ENCODE peak calls at places on chromosome 17, in seven cellular contexts. J is neuronal stem cell, T is body of pancreas, A is osteoblast, E is choroid plexus epithelial cell, K is cardiac fibroblast, V is A549. F is an unnamed sample.

GRCh38 chr17:75591722-75592302 is 4.2 kb downstream of the MYO15B start:
- DNase-seq in A (peak), V (no peak), T (no peak), J (no peak), E (no peak), K (no peak), F (no peak)

GRCh38 chr17:2909164-2909852 is 113.1 kb downstream of the RAP1GAP2 start:
- DNase-seq in T (no peak), K (no peak), A (peak), V (no peak), J (no peak), E (no peak), F (no peak)

GRCh38 chr17:78000351-78000750 is 41.8 kb downstream of the TNRC6C start:
- DNase-seq in A (no peak), T (no peak), V (no peak), J (no peak), K (peak), E (peak), F (no peak)

GRCh38 chr17:35892091-35892637 is 12.0 kb upstream of the CCL5 start:
- DNase-seq in J (no peak), V (peak), K (peak), A (peak), E (peak), T (no peak), F (no peak)

GRCh38 chr17:53627511-53627910 is 195.2 kb upstream of the KIF2B start:
- DNase-seq in E (peak), J (no peak), K (peak), T (no peak), V (peak), A (no peak), F (no peak)

GRCh38 chr17:58416396-58416795 is 938 bp downstream of the RNF43 start:
- DNase-seq in E (no peak), K (no peak), A (no peak), V (no peak), T (no peak), J (no peak), F (no peak)

GRCh38 chr17:42675984-42676423 is 790 bp downstream of the PLEKHH3 start:
- DNase-seq in J (no peak), A (peak), K (peak), T (peak), E (peak), V (peak), F (no peak)

GRCh38 chr17:29835438-29836351 is 94.3 kb downstream of the SSH2 start:
- DNase-seq in T (no peak), V (peak), E (peak), K (peak), J (no peak), A (peak), F (no peak)

DNA sequence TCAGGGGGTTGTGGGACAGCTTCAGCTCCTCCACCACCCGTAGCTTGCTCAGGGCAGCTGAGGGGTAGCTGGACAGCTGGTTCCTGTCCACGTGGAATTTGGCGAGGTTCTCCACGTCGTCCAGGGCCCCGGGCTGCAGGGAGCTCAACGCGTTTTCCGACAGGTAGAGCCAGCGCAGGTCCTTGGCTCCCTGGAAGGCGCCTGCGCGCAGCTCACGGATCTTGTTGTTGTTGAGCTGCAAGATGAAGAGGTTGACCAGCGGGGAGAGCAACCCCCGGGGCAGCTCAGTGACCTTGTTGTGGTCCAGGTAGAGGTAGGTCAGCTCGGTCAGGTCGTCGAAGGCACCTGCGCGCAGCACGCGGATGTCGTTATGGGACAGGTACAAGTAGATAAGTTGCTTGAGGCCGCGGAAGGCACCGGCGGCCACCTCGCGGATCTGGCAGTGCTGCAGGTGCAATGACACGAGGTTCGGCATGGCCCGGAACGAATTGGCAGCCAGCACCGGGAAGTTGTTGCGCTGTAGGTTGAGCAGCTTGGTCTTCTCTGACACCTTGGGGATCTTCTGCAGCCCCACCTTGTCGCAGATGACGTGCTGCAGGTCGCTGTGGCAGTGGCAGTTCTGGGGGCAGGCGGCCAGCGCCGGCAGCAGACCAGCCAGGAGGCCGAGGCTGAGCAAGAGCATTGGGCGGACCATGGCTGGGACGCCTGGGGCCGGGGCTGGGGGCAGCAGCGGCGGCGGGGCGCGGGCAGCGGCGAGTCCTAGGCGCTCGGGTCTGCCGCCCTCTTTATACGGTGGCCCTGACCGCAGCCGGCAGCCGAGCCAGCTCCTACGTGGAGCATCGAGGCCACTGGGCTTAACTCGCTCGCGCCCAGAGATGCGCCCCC is at the start of gene CHAD:
- DNase-seq in T (no peak), V (no peak), E (no peak), J (peak), K (no peak), A (peak), F (no peak)
- H3K4me3 ChIP-seq in T (no peak), V (no peak), E (peak), J (peak), K (no peak), A (peak), F (peak)

GRCh38 chr17:1909985-1910384 is 80.2 kb downstream of the RPA1 start:
- DNase-seq in J (no peak), E (no peak), T (no peak), A (no peak), V (no peak), K (no peak), F (no peak)

GRCh38 chr17:1906622-1907021 is 76.8 kb downstream of the RPA1 start:
- DNase-seq in K (no peak), A (peak), T (no peak), E (peak), V (no peak), J (peak), F (no peak)

GRCh38 chr17:1907818-1908698 is 78.3 kb downstream of the RPA1 start:
- DNase-seq in T (peak), A (peak), J (peak), K (peak), V (no peak), E (peak), F (no peak)

GRCh38 chr17:1907216-1907631 is 77.4 kb downstream of the RPA1 start:
- DNase-seq in V (no peak), A (peak), K (no peak), J (no peak), E (no peak), T (peak), F (no peak)

GRCh38 chr17:1908699-1909309 is 79.0 kb downstream of the RPA1 start:
- DNase-seq in T (peak), K (peak), A (peak), E (peak), J (peak), V (peak), F (peak)
- H3K4me3 ChIP-seq in T (no peak), K (peak), A (peak), E (peak), J (peak), V (no peak), F (peak)

DNA sequence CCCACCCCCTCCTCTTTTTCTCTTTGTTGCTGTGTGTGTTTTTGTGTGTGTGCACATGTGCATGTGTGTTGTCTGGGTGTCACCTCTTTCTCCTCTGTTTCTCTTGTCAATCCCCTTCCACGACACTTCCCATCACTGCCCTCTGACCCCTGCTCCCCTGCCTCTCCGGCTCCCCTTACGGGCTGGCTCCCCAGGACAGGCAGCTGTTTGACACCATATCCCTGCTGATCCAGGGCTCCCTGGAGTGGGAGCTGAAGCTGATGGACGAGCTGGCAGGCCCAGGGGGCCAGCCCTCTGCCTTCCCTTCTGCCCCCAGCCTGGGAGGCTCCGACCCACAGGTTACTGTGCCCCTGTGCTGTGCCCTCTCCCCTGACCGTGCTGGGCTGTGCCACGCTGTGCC is 15.2 kb upstream of the ABCC3 start:
- DNase-seq in V (no peak), T (no peak), E (no peak), K (no peak), J (no peak), A (no peak), F (no peak)
- H3K4me3 ChIP-seq in V (no peak), T (no peak), E (no peak), K (no peak), J (no peak), A (no peak), F (no peak)

GRCh38 chr17:79851461-79851817 is 12.2 kb upstream of the CBX4 start:
- DNase-seq in E (no peak), K (no peak), V (peak), T (peak), J (no peak), A (no peak), F (no peak)

GRCh38 chr17:79855331-79856124 is 16.3 kb upstream of the CBX4 start:
- DNase-seq in E (no peak), K (no peak), J (no peak), T (no peak), A (peak), V (no peak), F (no peak)

GRCh38 chr17:79850571-79851460 is 11.6 kb upstream of the CBX4 start:
- DNase-seq in A (peak), J (no peak), V (peak), K (peak), E (peak), T (no peak), F (no peak)

GRCh38 chr17:79854080-79854861 is 15.0 kb upstream of the CBX4 start:
- DNase-seq in T (no peak), J (no peak), V (no peak), A (peak), K (no peak), E (no peak), F (no peak)

GRCh38 chr17:79852748-79853147 is 13.5 kb upstream of the CBX4 start:
- DNase-seq in E (peak), T (peak), J (no peak), A (peak), K (peak), V (peak), F (no peak)
- H3K4me3 ChIP-seq in E (peak), T (no peak), J (no peak), A (peak), K (no peak), V (no peak), F (peak)

GRCh38 chr17:31308935-31309334 is 4.9 kb downstream of the EVI2B start:
- DNase-seq in K (no peak), A (no peak), J (no peak), T (no peak), V (no peak), E (no peak), F (no peak)

GRCh38 chr17:31309525-31309924 is 4.3 kb downstream of the EVI2B start:
- DNase-seq in E (no peak), T (no peak), A (no peak), V (no peak), J (no peak), K (no peak), F (no peak)

GRCh38 chr17:31308372-31308905 is 5.4 kb downstream of the EVI2B start:
- DNase-seq in E (no peak), A (no peak), T (no peak), J (no peak), K (no peak), V (no peak), F (no peak)

GRCh38 chr17:31310260-31310659 is 3.6 kb downstream of the EVI2B start:
- DNase-seq in A (no peak), T (no peak), V (no peak), J (no peak), K (no peak), E (no peak), F (no peak)

DNA sequence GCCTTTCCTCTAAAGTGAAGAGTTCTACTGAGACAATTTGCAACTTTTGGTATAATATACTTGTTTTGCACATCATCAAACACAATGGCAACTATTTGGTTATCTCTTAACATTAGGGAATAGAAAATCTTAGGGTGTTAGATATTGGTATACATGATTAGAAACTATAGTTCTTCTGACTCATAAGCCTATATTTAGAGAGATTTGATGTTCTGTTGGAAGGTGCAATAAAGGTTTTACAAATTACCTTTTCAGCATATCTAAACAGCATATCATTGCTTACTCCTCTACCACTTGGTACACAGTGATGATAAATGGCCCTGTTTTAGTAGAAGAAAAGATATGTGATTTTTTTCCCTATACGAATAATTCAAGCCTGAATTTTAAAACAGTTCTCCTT is 6.2 kb downstream of the EVI2B start:
- DNase-seq in T (no peak), J (no peak), E (no peak), V (no peak), A (no peak), K (no peak), F (no peak)
- H3K4me3 ChIP-seq in T (no peak), J (no peak), E (no peak), V (no peak), A (no peak), K (no peak), F (no peak)

GRCh38 chr17:40192961-40193360 is 15.7 kb downstream of the RAPGEFL1 start:
- DNase-seq in T (no peak), E (no peak), J (no peak), V (no peak), K (no peak), A (peak), F (no peak)

GRCh38 chr17:40188694-40189093 is 11.4 kb downstream of the RAPGEFL1 start:
- DNase-seq in K (no peak), A (no peak), E (no peak), J (no peak), V (no peak), T (no peak), F (no peak)

GRCh38 chr17:40194821-40195220 is 17.6 kb downstream of the RAPGEFL1 start:
- DNase-seq in T (no peak), K (no peak), J (no peak), E (no peak), V (no peak), A (peak), F (no peak)

GRCh38 chr17:40190197-40191021 is 13.1 kb downstream of the RAPGEFL1 start:
- DNase-seq in T (no peak), V (peak), A (peak), E (no peak), K (no peak), J (no peak), F (no peak)

DNA sequence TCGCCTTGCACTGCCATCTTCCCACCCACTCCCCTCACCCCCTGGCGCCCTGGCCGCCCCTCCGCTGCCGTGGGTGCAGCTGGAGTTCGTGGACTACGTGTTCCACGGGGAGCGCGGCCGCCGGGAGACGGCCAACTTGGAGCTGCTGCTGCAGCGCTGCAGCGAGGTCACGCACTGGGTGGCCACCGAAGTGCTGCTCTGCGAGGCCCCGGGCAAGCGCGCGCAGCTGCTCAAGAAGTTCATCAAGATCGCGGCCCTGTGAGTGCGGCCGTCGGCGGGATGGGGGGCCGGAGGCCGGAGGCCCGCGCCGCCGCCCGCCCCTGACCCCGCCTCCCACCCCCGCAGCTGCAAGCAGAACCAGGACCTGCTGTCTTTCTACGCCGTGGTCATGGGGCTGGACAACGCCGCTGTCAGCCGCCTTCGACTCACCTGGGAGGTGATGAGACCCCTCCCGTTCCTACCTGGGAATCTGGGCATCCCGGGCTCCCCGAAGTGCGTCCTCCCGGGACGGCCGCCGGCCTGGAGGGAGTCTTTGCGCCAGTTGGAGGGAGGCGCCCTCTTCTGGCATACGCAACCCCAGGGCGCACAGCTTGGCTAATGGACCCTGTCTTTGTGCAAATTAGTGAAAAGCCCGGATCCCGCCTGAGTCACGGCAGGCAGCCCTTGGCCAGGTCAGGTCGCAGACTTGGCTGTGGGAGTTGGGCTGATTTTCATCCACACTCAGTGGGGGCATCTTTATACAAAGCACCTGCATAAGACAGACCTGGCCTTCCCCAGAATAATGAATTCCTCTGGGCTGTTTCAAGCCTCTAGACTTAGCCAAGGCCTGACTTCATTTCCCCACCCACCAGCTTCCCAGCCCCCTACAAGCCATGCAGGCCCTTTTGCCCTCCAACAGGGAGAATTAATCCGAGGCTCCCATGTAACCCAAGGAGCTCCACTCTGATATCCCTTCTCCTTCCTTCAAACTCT is 14.3 kb downstream of the RAPGEFL1 start:
- DNase-seq in V (peak), A (peak), T (peak), K (peak), E (peak), J (no peak), F (peak)
- H3K4me3 ChIP-seq in V (peak), A (peak), T (peak), K (peak), E (peak), J (peak), F (peak)

GRCh38 chr17:81166033-81166472 is at the start of gene AATK:
- DNase-seq in V (no peak), K (no peak), A (no peak), E (no peak), T (no peak), J (no peak), F (no peak)

GRCh38 chr17:81164464-81165245 is 652 bp upstream of the PVALEF start:
- DNase-seq in V (no peak), K (no peak), A (no peak), J (no peak), E (no peak), T (peak), F (no peak)

GRCh38 chr17:81163703-81164413 is 1.4 kb upstream of the PVALEF start:
- DNase-seq in J (no peak), K (no peak), T (peak), E (no peak), V (no peak), A (no peak), F (no peak)

GRCh38 chr17:81167194-81167524 is 1.1 kb upstream of the AATK start:
- DNase-seq in T (no peak), J (no peak), A (no peak), K (no peak), E (no peak), V (no peak), F (no peak)

GRCh38 chr17:81165246-81166032 is at the start of gene PVALEF:
- DNase-seq in V (peak), A (peak), T (peak), K (no peak), J (peak), E (no peak), F (no peak)
- H3K4me3 ChIP-seq in V (peak), A (no peak), T (peak), K (no peak), J (peak), E (no peak), F (peak)

GRCh38 chr17:60496051-60496450 is 30.0 kb downstream of the APPBP2 start:
- DNase-seq in E (no peak), A (no peak), T (no peak), K (no peak), J (no peak), V (no peak), F (no peak)

GRCh38 chr17:60493847-60494321 is 32.2 kb downstream of the APPBP2 start:
- DNase-seq in E (peak), T (no peak), A (no peak), K (peak), J (no peak), V (no peak), F (no peak)

GRCh38 chr17:60495260-60495659 is 30.8 kb downstream of the APPBP2 start:
- DNase-seq in E (no peak), K (no peak), T (no peak), V (no peak), J (no peak), A (no peak), F (no peak)

GRCh38 chr17:60491771-60492170 is 34.3 kb downstream of the APPBP2 start:
- DNase-seq in J (no peak), E (no peak), K (no peak), A (no peak), V (peak), T (no peak), F (no peak)
- H3K4me3 ChIP-seq in J (no peak), E (no peak), K (no peak), A (no peak), V (no peak), T (no peak), F (no peak)

GRCh38 chr17:49850772-49851386 is 3.0 kb upstream of the TAC4 start:
- DNase-seq in T (no peak), E (no peak), J (no peak), K (no peak), V (no peak), A (peak), F (no peak)
- H3K4me3 ChIP-seq in T (no peak), E (peak), J (peak), K (peak), V (peak), A (peak), F (peak)

DNA sequence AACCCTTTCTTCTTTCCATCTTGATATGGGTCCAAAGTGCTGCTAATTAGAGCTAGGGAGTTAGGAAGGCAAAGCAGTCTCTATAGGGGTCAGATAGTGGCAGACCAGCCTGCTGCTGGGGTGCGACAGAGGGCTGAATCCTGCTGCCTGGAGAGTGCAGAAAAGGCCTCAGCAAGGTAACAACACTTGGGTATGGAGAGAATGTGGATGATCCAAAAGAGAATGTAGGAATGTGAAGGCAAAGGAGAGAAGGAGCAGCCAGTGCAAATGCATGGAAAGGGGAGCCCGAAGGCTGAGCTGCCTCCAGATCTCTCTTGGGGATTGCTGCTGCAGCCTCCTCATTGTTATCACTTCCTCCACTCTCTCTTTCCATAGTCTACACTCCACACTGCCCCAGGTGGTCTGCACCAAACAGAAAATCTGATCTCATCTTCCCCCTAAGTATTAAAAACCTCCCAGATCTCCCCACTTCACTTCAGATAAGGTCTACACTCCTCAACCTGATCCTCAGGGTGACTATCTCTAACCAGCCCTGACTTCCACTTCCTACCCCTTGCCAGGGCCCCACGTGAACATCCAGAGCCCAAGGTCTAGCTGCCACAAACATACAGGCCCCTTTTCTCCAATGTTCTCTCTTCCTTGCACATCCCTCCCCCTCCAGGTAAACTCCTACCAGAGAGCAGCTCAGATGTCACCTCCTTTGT is 28.8 kb downstream of the TOM1L2 start:
- DNase-seq in V (no peak), A (no peak), K (no peak), E (no peak), T (no peak), J (no peak), F (no peak)
- H3K4me3 ChIP-seq in V (no peak), A (peak), K (no peak), E (no peak), T (no peak), J (no peak), F (no peak)